ENCODE peak calls at places on chromosomes 7 and 10, in eight cellular contexts. Z is left lung, U is ovary, W is astrocyte, O is GM23338, G is tibial nerve, N is MM.1S, K is SK-N-SH. D is an unnamed sample. For H3K36me3, the result is how much of the 10 kb centered on the place peaks cover.

GRCh38 chr10:58384095-58384494 is 1.1 kb upstream of the TFAM start:
- DNase-seq in O (no peak), K (no peak), Z (no peak), W (no peak), U (no peak), N (peak), G (no peak), D (peak)

GRCh38 chr7:44964831-44965440 is 13.9 kb downstream of the MYO1G start:
- DNase-seq in K (peak), O (no peak), N (no peak), U (no peak), G (no peak), Z (no peak), W (no peak), D (no peak)

GRCh38 chr10:115001506-115002381 is 63.7 kb downstream of the TRUB1 start:
- DNase-seq in O (no peak), U (peak), G (no peak), K (no peak), N (peak), W (peak), Z (no peak), D (peak)

GRCh38 chr7:50869108-50869716 is 86.5 kb upstream of the GRB10 start:
- DNase-seq in K (no peak), O (no peak), Z (no peak), W (peak), U (no peak), N (no peak), G (peak), D (no peak)

GRCh38 chr7:139080905-139081304 is 28.6 kb downstream of the ZC3HAV1 start:
- DNase-seq in O (no peak), G (no peak), N (no peak), W (no peak), U (no peak), K (no peak), Z (no peak), D (no peak)

GRCh38 chr7:69482676-69483075 is 115.6 kb upstream of the AUTS2 start:
- DNase-seq in G (no peak), K (no peak), U (no peak), Z (no peak), N (no peak), W (no peak), O (no peak), D (no peak)

GRCh38 chr7:97006146-97006950 is 995 bp downstream of the DLX6 start:
- DNase-seq in O (peak), K (peak), U (peak), W (peak), N (peak), Z (no peak), G (no peak), D (peak)

GRCh38 chr10:21078410-21079329 is 181.6 kb upstream of the NEBL start:
- DNase-seq in W (peak), G (peak), Z (peak), U (peak), N (peak), O (peak), K (peak), D (no peak)

DNA sequence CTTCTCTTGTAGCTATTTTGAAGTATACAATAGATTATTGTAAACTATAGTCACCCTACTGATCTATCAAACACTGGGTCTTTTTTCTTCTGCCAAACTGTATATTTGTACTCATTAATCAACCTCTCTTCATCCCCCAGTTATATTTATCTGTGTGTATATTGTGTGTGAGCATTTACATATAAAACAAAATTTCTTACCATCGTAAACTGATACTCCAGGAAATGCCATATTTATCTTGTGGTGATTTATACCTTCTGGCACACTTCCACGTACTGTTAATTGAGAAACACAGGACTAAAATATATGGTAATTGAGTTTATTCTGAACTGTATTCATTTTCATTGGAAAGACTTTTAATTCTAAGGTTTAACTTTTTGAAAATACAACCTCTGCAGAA is 18.9 kb downstream of the ANLN start:
- DNase-seq in K (no peak), O (no peak), U (no peak), N (no peak), W (no peak), Z (no peak), G (no peak), D (no peak)
- H3K36me3 ChIP-seq in K (half or more), O (under half), U (under half), N (under half), W (under half), Z (under half), G (under half), D (under half)

DNA sequence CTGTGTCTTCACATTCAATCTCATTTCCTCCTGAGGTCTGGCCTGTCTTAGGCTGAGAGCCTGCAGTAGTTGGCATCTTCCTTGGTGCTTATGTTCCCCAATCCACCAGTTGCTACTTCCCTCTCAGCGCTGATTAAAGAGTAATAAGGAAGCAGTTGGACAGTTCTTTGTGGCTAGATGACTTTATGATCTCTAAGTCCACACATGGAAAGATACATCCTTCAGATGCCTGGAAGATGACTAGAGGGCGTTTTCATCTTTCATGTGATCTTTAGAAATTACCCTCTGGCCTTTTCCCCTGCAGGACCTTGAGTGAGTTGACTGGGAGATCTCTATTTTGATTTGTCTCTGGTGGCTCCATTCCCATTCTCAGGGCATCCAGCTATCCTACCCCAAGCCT is 204.5 kb downstream of the GRM3 start:
- DNase-seq in U (no peak), K (no peak), O (no peak), W (no peak), Z (no peak), N (no peak), G (no peak), D (no peak)
- H3K36me3 ChIP-seq in U (under half), K (under half), O (under half), W (under half), Z (under half), N (under half), G (under half), D (under half)

DNA sequence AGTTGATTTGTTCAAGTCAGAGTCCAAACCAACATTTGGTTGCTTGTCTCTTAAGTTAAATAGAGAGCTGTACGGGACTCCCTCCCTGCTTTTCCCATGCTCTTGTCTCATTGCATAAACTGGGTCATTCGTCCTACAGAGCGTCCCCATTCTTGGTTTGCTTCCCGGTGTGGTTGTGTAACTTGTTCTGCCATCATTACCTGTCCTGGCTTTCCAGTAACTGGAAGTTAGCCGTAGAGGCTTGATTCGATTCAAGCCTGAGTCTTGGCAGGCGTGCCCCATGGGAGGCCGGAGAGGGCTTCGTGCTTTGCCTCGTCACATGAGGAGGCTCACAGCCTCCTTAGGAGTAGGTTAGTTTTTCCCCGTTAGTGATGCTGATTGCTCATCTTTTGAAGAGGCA is 40.2 kb downstream of the FBH1 start:
- DNase-seq in Z (no peak), N (no peak), G (no peak), W (no peak), U (no peak), K (no peak), O (no peak), D (no peak)
- H3K36me3 ChIP-seq in Z (half or more), N (under half), G (half or more), W (under half), U (under half), K (half or more), O (half or more), D (under half)

GRCh38 chr7:112781558-112781957 is 8.6 kb downstream of the TMEM168 start:
- DNase-seq in N (no peak), W (no peak), Z (no peak), U (no peak), G (no peak), K (no peak), O (no peak), D (no peak)
- H3K36me3 ChIP-seq in N (under half), W (under half), Z (under half), U (under half), G (under half), K (under half), O (under half), D (under half)

GRCh38 chr7:129728875-129729467 is 117.5 kb downstream of the NRF1 start:
- DNase-seq in G (no peak), O (no peak), N (no peak), U (no peak), W (no peak), Z (no peak), K (no peak), D (no peak)

GRCh38 chr7:129729511-129729910 is 118.0 kb downstream of the NRF1 start:
- DNase-seq in W (no peak), K (no peak), N (no peak), U (no peak), Z (no peak), O (no peak), G (no peak), D (no peak)

GRCh38 chr7:129721139-129721538 is 109.6 kb downstream of the NRF1 start:
- DNase-seq in U (no peak), K (no peak), O (no peak), N (peak), G (no peak), W (no peak), Z (no peak), D (no peak)

GRCh38 chr7:129719980-129720732 is 108.6 kb downstream of the NRF1 start:
- DNase-seq in Z (no peak), U (no peak), W (no peak), N (peak), G (no peak), O (no peak), K (no peak), D (no peak)

DNA sequence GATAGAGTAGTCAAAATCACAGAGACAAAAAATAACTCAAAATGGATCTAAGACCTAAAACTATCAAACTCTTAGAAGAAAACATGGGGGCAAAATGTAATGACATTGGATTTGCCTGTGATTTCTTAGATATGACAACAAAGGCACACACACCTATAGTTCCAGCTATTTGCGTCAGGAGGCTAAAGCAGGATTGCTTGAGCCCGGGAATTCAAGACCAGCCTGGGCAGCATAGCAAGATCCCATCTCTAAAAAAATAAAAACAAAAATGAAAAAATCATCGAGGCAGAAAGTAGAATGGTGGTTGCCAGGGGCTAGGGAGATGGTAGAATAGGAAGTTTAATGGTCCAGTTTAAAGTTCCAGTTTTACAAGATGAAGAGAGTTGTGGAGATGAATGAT is 113.3 kb downstream of the NRF1 start:
- DNase-seq in G (no peak), Z (no peak), O (no peak), U (no peak), W (no peak), N (no peak), K (no peak), D (no peak)
- H3K36me3 ChIP-seq in G (half or more), Z (half or more), O (under half), U (under half), W (under half), N (under half), K (under half), D (under half)

DNA sequence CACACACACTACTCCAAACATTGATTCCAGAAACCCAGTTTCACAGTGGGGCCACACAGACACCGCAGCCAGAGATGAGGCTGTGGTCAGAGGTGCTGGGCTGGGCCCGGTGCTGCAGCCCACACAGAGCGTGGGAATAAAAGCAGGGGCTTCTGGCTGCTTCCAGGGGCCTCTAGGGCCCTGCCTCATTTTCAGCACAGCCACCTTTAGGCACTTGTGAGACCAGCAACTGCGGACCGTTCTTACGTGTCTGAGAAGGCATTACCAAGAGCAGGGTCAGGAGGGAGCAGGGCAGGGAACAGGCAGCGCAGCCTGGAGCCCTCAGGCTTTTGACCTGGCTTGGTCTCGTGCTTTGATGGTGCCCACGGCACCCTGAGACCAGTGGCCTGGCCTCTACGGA is 270.4 kb downstream of the DNAJB6 start:
- DNase-seq in U (no peak), N (no peak), Z (no peak), O (no peak), W (no peak), G (no peak), K (no peak), D (no peak)
- H3K36me3 ChIP-seq in U (under half), N (under half), Z (under half), O (under half), W (under half), G (under half), K (under half), D (under half)

GRCh38 chr10:69222157-69223027 is 2.3 kb downstream of the HKDC1 start:
- DNase-seq in U (no peak), G (no peak), Z (peak), K (peak), W (peak), N (peak), O (peak), D (peak)
- H3K36me3 ChIP-seq in U (under half), G (under half), Z (under half), K (under half), W (under half), N (under half), O (under half), D (under half)

D was measured in GM06990.